ENCODE peak calls at places on chromosomes 4 and X, in four cellular contexts. J is adrenal gland, L is AG04450, O is thoracic aorta. S is an unnamed sample. For H3K27me3, the result is how much of the 10 kb centered on the place peaks cover.

GRCh38 chr4:161894493-161895167 is 269.2 kb downstream of the FSTL5 start:
- DNase-seq in O (no peak), J (no peak), L (no peak), S (no peak)

GRCh38 chr4:83582289-83582756 is 46.4 kb downstream of the GPAT3 start:
- DNase-seq in J (peak), L (no peak), O (no peak), S (no peak)

GRCh38 chr4:31442236-31442635 is 722.1 kb downstream of the PCDH7 start:
- DNase-seq in J (no peak), L (no peak), O (no peak), S (no peak)

GRCh38 chrX:24025741-24026402 is 1.1 kb downstream of the KLHL15 start:
- DNase-seq in J (no peak), L (peak), O (no peak), S (no peak)

GRCh38 chr4:105909699-105910340 is 14.5 kb downstream of the NPNT start:
- DNase-seq in J (no peak), O (no peak), L (no peak), S (no peak)

GRCh38 chrX:68307767-68308166 is 125.5 kb downstream of the OPHN1 start:
- DNase-seq in J (no peak), O (no peak), L (peak), S (peak)

GRCh38 chr4:2754848-2755820 is 1.0 kb downstream of the TNIP2 start:
- DNase-seq in L (no peak), J (no peak), O (no peak), S (no peak)

GRCh38 chr4:2281575-2282343 is 19.9 kb upstream of the MXD4 start:
- DNase-seq in L (no peak), J (no peak), O (no peak), S (no peak)

GRCh38 chr4:125254111-125254510 is 60.6 kb upstream of the FAT4 start:
- DNase-seq in J (no peak), L (peak), O (no peak), S (peak)

GRCh38 chr4:25795566-25796454 is 67.0 kb downstream of the SEL1L3 start:
- DNase-seq in L (peak), J (no peak), O (no peak), S (peak)

GRCh38 chr4:52619591-52619931 is 39.5 kb downstream of the USP46 start:
- DNase-seq in J (no peak), L (no peak), O (no peak), S (no peak)

GRCh38 chr4:149173241-149174013 is 642.2 kb downstream of the IQCM start:
- DNase-seq in O (no peak), L (no peak), J (no peak), S (no peak)

GRCh38 chrX:142251665-142252064 is 46.6 kb upstream of the MAGEC2 start:
- DNase-seq in J (no peak), O (no peak), L (no peak), S (no peak)

GRCh38 chr4:169314906-169315305 is 44.1 kb upstream of the SH3RF1 start:
- DNase-seq in L (no peak), O (no peak), J (peak), S (no peak)

GRCh38 chr4:168737441-168738176 is 240.8 kb downstream of the PALLD start:
- DNase-seq in L (peak), J (no peak), O (no peak), S (peak)

GRCh38 chrX:100687128-100687527 is 43.1 kb downstream of the SRPX2 start:
- DNase-seq in O (no peak), J (no peak), L (no peak), S (no peak)

GRCh38 chrX:94057385-94057784 is 383.4 kb downstream of the FAM133A start:
- DNase-seq in J (no peak), O (no peak), L (no peak), S (no peak)

GRCh38 chrX:106168107-106168506 is at the start of gene PWWP3B:
- DNase-seq in O (no peak), J (peak), L (no peak), S (no peak)

GRCh38 chr4:109410776-109411175 is 22.8 kb upstream of the SEC24B start:
- DNase-seq in O (no peak), J (no peak), L (no peak), S (no peak)

GRCh38 chrX:40105791-40106676 is 8.3 kb upstream of the BCOR start:
- DNase-seq in J (peak), O (no peak), L (no peak), S (no peak)

GRCh38 chrX:112967341-112967740 is 126.7 kb upstream of the AMOT start:
- DNase-seq in J (no peak), L (no peak), O (no peak), S (no peak)

GRCh38 chrX:14356401-14356800 is 172.9 kb upstream of the GLRA2 start:
- DNase-seq in J (no peak), L (no peak), O (no peak), S (peak)

GRCh38 chrX:119325456-119325855 is 73.7 kb upstream of the SLC25A43 start:
- DNase-seq in O (no peak), J (no peak), L (no peak), S (no peak)

GRCh38 chrX:69073241-69073640 is 92.0 kb downstream of the PJA1 start:
- DNase-seq in L (no peak), O (no peak), J (no peak), S (no peak)

GRCh38 chr4:10808591-10808990 is 124.0 kb upstream of the CLNK start:
- DNase-seq in O (peak), J (peak), L (peak), S (no peak)

GRCh38 chr4:116027311-116027710 is 913.9 kb upstream of the NDST4 start:
- DNase-seq in O (no peak), L (no peak), J (no peak), S (no peak)

GRCh38 chrX:48751343-48751742 is 10.2 kb upstream of the GLOD5 start:
- DNase-seq in O (no peak), J (no peak), L (no peak), S (no peak)

GRCh38 chr4:24659241-24659961 is 75.0 kb upstream of the DHX15 start:
- DNase-seq in J (no peak), L (no peak), O (no peak), S (no peak)

GRCh38 chr4:123705419-123705818 is 308.8 kb downstream of the SPRY1 start:
- DNase-seq in J (no peak), L (no peak), O (no peak), S (no peak)

GRCh38 chrX:44228621-44229020 is 114.9 kb downstream of the EFHC2 start:
- DNase-seq in L (no peak), O (no peak), J (no peak), S (no peak)

GRCh38 chrX:96776966-96777365 is 92.3 kb downstream of the DIAPH2 start:
- DNase-seq in O (no peak), J (no peak), L (no peak), S (peak)

GRCh38 chr4:13452927-13453579 is 31.1 kb downstream of the RAB28 start:
- DNase-seq in O (no peak), J (no peak), L (no peak), S (no peak)

GRCh38 chrX:63657821-63658220 is 127.2 kb downstream of the ARHGEF9 start:
- DNase-seq in L (peak), J (no peak), O (peak), S (peak)

GRCh38 chr4:52376107-52376704 is 282.9 kb downstream of the USP46 start:
- DNase-seq in O (no peak), L (peak), J (peak), S (peak)

GRCh38 chrX:9597361-9598035 is 132.6 kb downstream of the TBL1X start:
- DNase-seq in O (no peak), J (no peak), L (no peak), S (no peak)

GRCh38 chrX:153857348-153857903 is 27.1 kb upstream of the PDZD4 start:
- DNase-seq in J (no peak), L (no peak), O (no peak), S (no peak)

GRCh38 chrX:129361566-129361965 is 161.7 kb downstream of the SMARCA1 start:
- DNase-seq in J (no peak), O (no peak), L (no peak), S (no peak)

GRCh38 chrX:129360175-129360574 is 163.1 kb downstream of the SMARCA1 start:
- DNase-seq in O (no peak), L (no peak), J (peak), S (no peak)

DNA sequence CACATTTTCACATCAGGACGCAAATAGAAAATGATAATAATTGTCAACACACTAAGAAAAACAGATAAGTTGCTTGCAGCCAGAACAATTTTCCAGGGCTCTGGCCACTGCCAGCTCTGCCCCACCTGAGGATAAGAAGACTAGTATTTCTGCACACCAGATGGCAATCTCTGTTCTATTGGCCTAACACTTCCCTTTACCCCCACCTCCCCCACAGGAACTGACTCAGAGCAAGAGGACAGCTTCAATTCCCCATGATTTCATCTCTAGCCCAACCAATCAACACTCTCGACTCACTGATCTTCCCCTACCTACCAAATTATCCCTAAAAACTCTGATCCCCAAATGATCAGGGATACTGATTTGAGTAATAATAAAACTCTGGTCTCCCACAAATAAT is 164.0 kb downstream of the SMARCA1 start:
- DNase-seq in L (no peak), J (no peak), O (no peak), S (no peak)
- TF ChIP-seq CTCF in L (no peak), J (no peak), O (no peak), S (no peak)

GRCh38 chr4:146058531-146058930 is 117.0 kb upstream of the LSM6 start:
- DNase-seq in L (no peak), O (no peak), J (no peak), S (no peak)
- H3K4me3 ChIP-seq in L (no peak), O (no peak), J (no peak), S (no peak)

GRCh38 chr4:36000941-36001557 is 243.3 kb downstream of the ARAP2 start:
- DNase-seq in L (no peak), O (no peak), J (no peak), S (no peak)
- H3K27me3 ChIP-seq in L (under half), O (under half), J (under half), S (under half)

DNA sequence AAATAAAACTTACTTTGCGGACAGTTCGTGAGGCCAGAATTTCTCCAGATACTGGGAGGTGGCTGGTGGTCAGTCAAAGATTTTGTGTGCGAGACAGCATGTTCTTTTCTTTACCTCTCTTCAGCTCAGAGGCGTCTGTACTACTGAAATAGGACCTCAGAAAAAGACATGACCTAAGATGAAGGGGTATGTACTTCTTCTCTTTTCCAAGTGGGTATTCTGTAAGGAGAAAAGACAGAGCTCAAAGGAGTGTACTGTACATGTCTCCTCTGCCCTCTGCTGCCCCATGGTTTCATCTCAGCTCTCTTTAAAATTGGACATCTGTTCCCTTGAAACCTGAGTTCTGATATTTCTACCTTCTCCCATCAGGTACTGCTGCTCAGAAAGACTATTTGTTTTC is 38.1 kb downstream of the SEPTIN11 start:
- DNase-seq in O (no peak), J (no peak), L (no peak), S (no peak)
- TF ChIP-seq CTCF in O (no peak), J (no peak), L (peak), S (peak)

GRCh38 chr4:183098723-183099536 is at the start of gene WWC2:
- DNase-seq in J (peak), O (peak), L (peak), S (peak)
- H3K4me3 ChIP-seq in J (peak), O (peak), L (peak), S (peak)

S was measured in BJ.